ENCODE peak calls at places on chromosomes 2 and 18, in nine cellular contexts. One of them, this sample, is unnamed. For H3K4me1, the result is how much of the 10 kb centered on the place peaks cover.

GRCh38 chr2:172510083-172510482 is 45.8 kb upstream of the PDK1 start:
- DNase-seq in MM.1S: no peak
- DNase-seq in endothelial cell of umbilical vein: no peak
- DNase-seq in cardiac muscle cell: no peak
- DNase-seq in A673: no peak
- DNase-seq in body of pancreas: no peak
- DNase-seq in lower lobe of right lung: no peak
- DNase-seq in osteoblast: no peak
- DNase-seq in mammary epithelial cell: no peak
- DNase-seq in this sample: no peak

GRCh38 chr2:233999182-233999581 is 51.3 kb upstream of the SPP2 start:
- DNase-seq in A673: no peak
- DNase-seq in endothelial cell of umbilical vein: no peak
- DNase-seq in mammary epithelial cell: no peak
- DNase-seq in osteoblast: no peak
- DNase-seq in lower lobe of right lung: no peak
- DNase-seq in body of pancreas: no peak
- DNase-seq in MM.1S: no peak
- DNase-seq in cardiac muscle cell: no peak
- DNase-seq in this sample: no peak

GRCh38 chr2:50613161-50613560 is 418.8 kb downstream of the NRXN1 start:
- DNase-seq in mammary epithelial cell: peak
- DNase-seq in lower lobe of right lung: no peak
- DNase-seq in MM.1S: no peak
- DNase-seq in body of pancreas: no peak
- DNase-seq in osteoblast: no peak
- DNase-seq in endothelial cell of umbilical vein: no peak
- DNase-seq in A673: no peak
- DNase-seq in cardiac muscle cell: no peak
- DNase-seq in this sample: no peak

GRCh38 chr2:43714164-43714563 is 37.9 kb upstream of the C1GALT1C1L start:
- DNase-seq in endothelial cell of umbilical vein: peak
- DNase-seq in body of pancreas: no peak
- DNase-seq in MM.1S: no peak
- DNase-seq in mammary epithelial cell: peak
- DNase-seq in osteoblast: peak
- DNase-seq in A673: peak
- DNase-seq in lower lobe of right lung: no peak
- DNase-seq in cardiac muscle cell: peak
- DNase-seq in this sample: no peak

GRCh38 chr2:235709124-235709813 is 215.4 kb downstream of the AGAP1 start:
- DNase-seq in A673: no peak
- DNase-seq in mammary epithelial cell: peak
- DNase-seq in osteoblast: peak
- DNase-seq in MM.1S: no peak
- DNase-seq in cardiac muscle cell: no peak
- DNase-seq in endothelial cell of umbilical vein: no peak
- DNase-seq in body of pancreas: no peak
- DNase-seq in lower lobe of right lung: peak
- DNase-seq in this sample: no peak

GRCh38 chr18:63697261-63697660 is 5.5 kb upstream of the SERPINB11 start:
- DNase-seq in endothelial cell of umbilical vein: no peak
- DNase-seq in cardiac muscle cell: no peak
- DNase-seq in lower lobe of right lung: no peak
- DNase-seq in A673: no peak
- DNase-seq in mammary epithelial cell: no peak
- DNase-seq in MM.1S: no peak
- DNase-seq in body of pancreas: no peak
- DNase-seq in osteoblast: no peak
- DNase-seq in this sample: no peak

GRCh38 chr18:32754508-32755263 is 18.1 kb downstream of the KLHL14 start:
- DNase-seq in MM.1S: no peak
- DNase-seq in osteoblast: no peak
- DNase-seq in endothelial cell of umbilical vein: no peak
- DNase-seq in mammary epithelial cell: no peak
- DNase-seq in cardiac muscle cell: no peak
- DNase-seq in body of pancreas: no peak
- DNase-seq in lower lobe of right lung: no peak
- DNase-seq in A673: peak
- DNase-seq in this sample: no peak

GRCh38 chr18:37282386-37283037 is 283.1 kb downstream of the CELF4 start:
- DNase-seq in cardiac muscle cell: peak
- DNase-seq in mammary epithelial cell: no peak
- DNase-seq in endothelial cell of umbilical vein: no peak
- DNase-seq in body of pancreas: no peak
- DNase-seq in lower lobe of right lung: no peak
- DNase-seq in MM.1S: no peak
- DNase-seq in A673: no peak
- DNase-seq in osteoblast: peak
- DNase-seq in this sample: no peak

GRCh38 chr2:241940329-241940728 is 70.8 kb downstream of the RTP5 start:
- DNase-seq in mammary epithelial cell: no peak
- DNase-seq in A673: peak
- DNase-seq in MM.1S: no peak
- DNase-seq in body of pancreas: no peak
- DNase-seq in cardiac muscle cell: no peak
- DNase-seq in lower lobe of right lung: no peak
- DNase-seq in endothelial cell of umbilical vein: no peak
- DNase-seq in osteoblast: no peak
- DNase-seq in this sample: no peak
- TF ChIP-seq CTCF in mammary epithelial cell: peak
- TF ChIP-seq CTCF in A673: peak
- TF ChIP-seq CTCF in MM.1S: peak
- TF ChIP-seq CTCF in body of pancreas: peak
- TF ChIP-seq CTCF in cardiac muscle cell: peak
- TF ChIP-seq CTCF in lower lobe of right lung: peak
- TF ChIP-seq CTCF in endothelial cell of umbilical vein: peak
- TF ChIP-seq CTCF in osteoblast: peak
- TF ChIP-seq CTCF in this sample: no peak

GRCh38 chr2:9539530-9539929 is 16.1 kb downstream of the ADAM17 start:
- DNase-seq in endothelial cell of umbilical vein: peak
- DNase-seq in body of pancreas: no peak
- DNase-seq in lower lobe of right lung: no peak
- DNase-seq in mammary epithelial cell: no peak
- DNase-seq in A673: no peak
- DNase-seq in osteoblast: no peak
- DNase-seq in cardiac muscle cell: peak
- DNase-seq in MM.1S: no peak
- DNase-seq in this sample: no peak

GRCh38 chr2:9533663-9534062 is 22.0 kb downstream of the ADAM17 start:
- DNase-seq in cardiac muscle cell: no peak
- DNase-seq in lower lobe of right lung: no peak
- DNase-seq in body of pancreas: no peak
- DNase-seq in endothelial cell of umbilical vein: no peak
- DNase-seq in MM.1S: no peak
- DNase-seq in mammary epithelial cell: no peak
- DNase-seq in osteoblast: no peak
- DNase-seq in A673: no peak
- DNase-seq in this sample: no peak

GRCh38 chr2:9535177-9535576 is 20.5 kb downstream of the ADAM17 start:
- DNase-seq in lower lobe of right lung: no peak
- DNase-seq in endothelial cell of umbilical vein: no peak
- DNase-seq in mammary epithelial cell: no peak
- DNase-seq in A673: no peak
- DNase-seq in body of pancreas: no peak
- DNase-seq in MM.1S: no peak
- DNase-seq in osteoblast: no peak
- DNase-seq in cardiac muscle cell: no peak
- DNase-seq in this sample: no peak

GRCh38 chr2:9536504-9536903 is 19.1 kb downstream of the ADAM17 start:
- DNase-seq in endothelial cell of umbilical vein: no peak
- DNase-seq in MM.1S: no peak
- DNase-seq in body of pancreas: no peak
- DNase-seq in cardiac muscle cell: no peak
- DNase-seq in osteoblast: no peak
- DNase-seq in mammary epithelial cell: no peak
- DNase-seq in lower lobe of right lung: no peak
- DNase-seq in A673: no peak
- DNase-seq in this sample: no peak

DNA sequence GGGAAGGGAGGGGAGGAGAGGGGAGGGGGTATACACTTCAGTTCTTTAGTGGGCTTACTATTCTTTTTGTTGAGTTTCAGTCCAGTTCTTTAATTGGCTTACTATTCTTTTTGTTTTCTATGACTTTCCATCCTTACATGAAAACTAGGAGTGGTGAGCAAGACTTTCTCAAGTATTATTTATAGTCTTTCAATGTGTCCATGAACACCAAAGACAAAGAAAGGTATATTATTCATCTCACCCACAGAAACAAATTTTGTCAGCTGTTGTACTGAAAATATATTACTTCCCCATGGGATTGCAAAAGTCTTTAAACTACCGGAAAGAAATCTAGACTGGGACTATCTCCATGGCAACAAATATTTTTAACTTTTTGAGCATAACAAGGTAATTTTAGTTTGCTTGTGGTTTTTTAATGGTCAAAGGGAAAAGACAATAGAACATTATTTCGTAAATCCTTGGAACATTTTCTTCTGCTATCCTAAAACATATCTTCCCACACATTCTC is 17.6 kb downstream of the ADAM17 start:
- DNase-seq in body of pancreas: no peak
- DNase-seq in cardiac muscle cell: peak
- DNase-seq in osteoblast: peak
- DNase-seq in lower lobe of right lung: no peak
- DNase-seq in MM.1S: no peak
- DNase-seq in endothelial cell of umbilical vein: peak
- DNase-seq in A673: peak
- DNase-seq in mammary epithelial cell: peak
- DNase-seq in this sample: no peak
- H3K4me1 ChIP-seq in body of pancreas: under half
- H3K4me1 ChIP-seq in cardiac muscle cell: under half
- H3K4me1 ChIP-seq in osteoblast: under half
- H3K4me1 ChIP-seq in lower lobe of right lung: under half
- H3K4me1 ChIP-seq in MM.1S: under half
- H3K4me1 ChIP-seq in endothelial cell of umbilical vein: under half
- H3K4me1 ChIP-seq in A673: under half
- H3K4me1 ChIP-seq in mammary epithelial cell: under half
- H3K4me1 ChIP-seq in this sample: under half

GRCh38 chr2:216839626-216840132 is 20.2 kb downstream of the TNP1 start:
- DNase-seq in A673: no peak
- DNase-seq in endothelial cell of umbilical vein: no peak
- DNase-seq in mammary epithelial cell: no peak
- DNase-seq in osteoblast: no peak
- DNase-seq in lower lobe of right lung: no peak
- DNase-seq in MM.1S: no peak
- DNase-seq in body of pancreas: no peak
- DNase-seq in cardiac muscle cell: no peak
- DNase-seq in this sample: no peak

GRCh38 chr2:216842634-216843033 is 17.2 kb downstream of the TNP1 start:
- DNase-seq in A673: no peak
- DNase-seq in osteoblast: no peak
- DNase-seq in lower lobe of right lung: no peak
- DNase-seq in endothelial cell of umbilical vein: no peak
- DNase-seq in MM.1S: no peak
- DNase-seq in cardiac muscle cell: no peak
- DNase-seq in body of pancreas: no peak
- DNase-seq in mammary epithelial cell: no peak
- DNase-seq in this sample: no peak

GRCh38 chr2:216837740-216838139 is 22.1 kb downstream of the TNP1 start:
- DNase-seq in A673: no peak
- DNase-seq in osteoblast: peak
- DNase-seq in mammary epithelial cell: no peak
- DNase-seq in lower lobe of right lung: no peak
- DNase-seq in body of pancreas: no peak
- DNase-seq in endothelial cell of umbilical vein: no peak
- DNase-seq in MM.1S: no peak
- DNase-seq in cardiac muscle cell: no peak
- DNase-seq in this sample: no peak

GRCh38 chr2:216833076-216833475 is 26.8 kb downstream of the TNP1 start:
- DNase-seq in endothelial cell of umbilical vein: no peak
- DNase-seq in body of pancreas: no peak
- DNase-seq in A673: no peak
- DNase-seq in mammary epithelial cell: no peak
- DNase-seq in osteoblast: no peak
- DNase-seq in MM.1S: no peak
- DNase-seq in lower lobe of right lung: no peak
- DNase-seq in cardiac muscle cell: no peak
- DNase-seq in this sample: no peak

DNA sequence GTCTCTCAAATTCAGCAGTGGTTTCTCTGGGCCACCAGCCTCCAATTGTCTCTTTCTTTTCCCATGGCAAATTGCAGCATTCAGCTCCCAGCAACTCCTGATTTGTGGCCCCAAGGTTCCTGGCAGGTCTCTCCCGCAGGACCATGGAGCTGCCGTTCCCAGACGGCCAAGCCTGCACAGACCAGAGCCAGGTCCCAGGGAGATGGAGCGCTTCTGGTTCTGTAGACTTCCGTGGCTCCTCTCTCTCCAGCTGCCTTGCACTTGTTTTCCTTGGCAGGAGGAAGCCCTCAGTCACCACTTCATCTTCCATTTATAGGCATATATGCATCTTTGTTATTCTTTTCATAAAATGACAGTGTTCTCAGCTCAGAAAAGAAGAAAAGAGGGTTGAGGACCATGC is 21.7 kb downstream of the TNP1 start:
- DNase-seq in osteoblast: peak
- DNase-seq in MM.1S: no peak
- DNase-seq in lower lobe of right lung: no peak
- DNase-seq in cardiac muscle cell: peak
- DNase-seq in endothelial cell of umbilical vein: no peak
- DNase-seq in body of pancreas: no peak
- DNase-seq in mammary epithelial cell: no peak
- DNase-seq in A673: no peak
- DNase-seq in this sample: no peak
- H3K27ac ChIP-seq in osteoblast: no peak
- H3K27ac ChIP-seq in MM.1S: no peak
- H3K27ac ChIP-seq in lower lobe of right lung: no peak
- H3K27ac ChIP-seq in cardiac muscle cell: no peak
- H3K27ac ChIP-seq in endothelial cell of umbilical vein: no peak
- H3K27ac ChIP-seq in body of pancreas: no peak
- H3K27ac ChIP-seq in mammary epithelial cell: no peak
- H3K27ac ChIP-seq in A673: no peak
- H3K27ac ChIP-seq in this sample: no peak

GRCh38 chr18:74834424-74835309 is 237.0 kb downstream of the ZNF407 start:
- DNase-seq in osteoblast: no peak
- DNase-seq in endothelial cell of umbilical vein: peak
- DNase-seq in MM.1S: no peak
- DNase-seq in cardiac muscle cell: no peak
- DNase-seq in mammary epithelial cell: no peak
- DNase-seq in lower lobe of right lung: no peak
- DNase-seq in A673: no peak
- DNase-seq in body of pancreas: no peak
- DNase-seq in this sample: no peak

GRCh38 chr18:74832381-74832780 is 234.7 kb downstream of the ZNF407 start:
- DNase-seq in MM.1S: no peak
- DNase-seq in endothelial cell of umbilical vein: no peak
- DNase-seq in body of pancreas: no peak
- DNase-seq in mammary epithelial cell: peak
- DNase-seq in osteoblast: no peak
- DNase-seq in lower lobe of right lung: no peak
- DNase-seq in A673: no peak
- DNase-seq in cardiac muscle cell: no peak
- DNase-seq in this sample: no peak

GRCh38 chr18:74832999-74833398 is 235.3 kb downstream of the ZNF407 start:
- DNase-seq in mammary epithelial cell: no peak
- DNase-seq in cardiac muscle cell: no peak
- DNase-seq in osteoblast: no peak
- DNase-seq in body of pancreas: no peak
- DNase-seq in lower lobe of right lung: no peak
- DNase-seq in A673: no peak
- DNase-seq in endothelial cell of umbilical vein: no peak
- DNase-seq in MM.1S: peak
- DNase-seq in this sample: no peak

GRCh38 chr18:74840492-74841167 is 243.0 kb downstream of the ZNF407 start:
- DNase-seq in cardiac muscle cell: peak
- DNase-seq in lower lobe of right lung: no peak
- DNase-seq in mammary epithelial cell: peak
- DNase-seq in A673: no peak
- DNase-seq in endothelial cell of umbilical vein: peak
- DNase-seq in osteoblast: peak
- DNase-seq in MM.1S: no peak
- DNase-seq in body of pancreas: no peak
- DNase-seq in this sample: no peak

GRCh38 chr18:74836296-74837139 is 238.8 kb downstream of the ZNF407 start:
- DNase-seq in osteoblast: no peak
- DNase-seq in body of pancreas: no peak
- DNase-seq in lower lobe of right lung: no peak
- DNase-seq in MM.1S: no peak
- DNase-seq in A673: peak
- DNase-seq in mammary epithelial cell: peak
- DNase-seq in endothelial cell of umbilical vein: peak
- DNase-seq in cardiac muscle cell: peak
- DNase-seq in this sample: no peak
- TF ChIP-seq CTCF in osteoblast: no peak
- TF ChIP-seq CTCF in body of pancreas: no peak
- TF ChIP-seq CTCF in lower lobe of right lung: no peak
- TF ChIP-seq CTCF in MM.1S: no peak
- TF ChIP-seq CTCF in A673: no peak
- TF ChIP-seq CTCF in mammary epithelial cell: no peak
- TF ChIP-seq CTCF in endothelial cell of umbilical vein: no peak
- TF ChIP-seq CTCF in cardiac muscle cell: no peak
- TF ChIP-seq CTCF in this sample: no peak